ENCODE peak calls at places on chromosomes 1 and 21, in four cellular contexts. O is PC-3, E is GM23338, Z is OCI-LY7. I is an unnamed sample. For H3K4me1, the result is how much of the 10 kb centered on the place peaks cover.

GRCh38 chr1:85568660-85569059 is 11.9 kb upstream of the CCN1 start:
- DNase-seq in O (no peak), E (no peak), Z (no peak), I (peak)

GRCh38 chr1:185670187-185670627 is 64.0 kb upstream of the HMCN1 start:
- DNase-seq in O (peak), E (peak), Z (no peak), I (peak)

GRCh38 chr1:63886348-63886747 is 112.5 kb downstream of the ROR1 start:
- DNase-seq in O (no peak), E (no peak), Z (no peak), I (peak)

GRCh38 chr1:88979054-88979748 is 13.2 kb downstream of the KYAT3 start:
- DNase-seq in O (peak), E (no peak), Z (no peak), I (peak)

GRCh38 chr21:46667735-46668380 is 32.4 kb downstream of the PRMT2 start:
- DNase-seq in O (peak), E (peak), Z (no peak), I (peak)

GRCh38 chr1:109787211-109787844 is 23.6 kb upstream of the EPS8L3 start:
- DNase-seq in O (peak), E (no peak), Z (no peak), I (peak)

GRCh38 chr1:16420719-16421118 is 16.5 kb downstream of the SPATA21 start:
- DNase-seq in O (no peak), E (no peak), Z (peak), I (no peak)

GRCh38 chr1:184914149-184914548 is 60.2 kb downstream of the NIBAN1 start:
- DNase-seq in O (no peak), E (no peak), Z (no peak), I (no peak)

GRCh38 chr1:185157599-185158469 is 867 bp downstream of the SWT1 start:
- DNase-seq in O (peak), E (peak), Z (no peak), I (peak)

GRCh38 chr1:206059354-206059915 is 6.5 kb downstream of the RHEX start:
- DNase-seq in O (no peak), E (no peak), Z (no peak), I (no peak)

GRCh38 chr1:36603461-36603860 is 120.7 kb upstream of the CSF3R start:
- DNase-seq in O (peak), E (no peak), Z (no peak), I (no peak)

GRCh38 chr1:54277451-54278355 is 77.7 kb downstream of the MRPL37 start:
- DNase-seq in O (no peak), E (no peak), Z (no peak), I (no peak)

GRCh38 chr1:229383961-229384360 is 41.1 kb upstream of the CCSAP start:
- DNase-seq in O (peak), E (no peak), Z (no peak), I (no peak)

GRCh38 chr1:25654109-25654660 is 37.6 kb downstream of the MAN1C1 start:
- DNase-seq in O (no peak), E (no peak), Z (no peak), I (no peak)

GRCh38 chr1:181141431-181141910 is 53.0 kb downstream of the IER5 start:
- DNase-seq in O (peak), E (no peak), Z (peak), I (peak)

GRCh38 chr1:205318231-205318991 is 3.1 kb downstream of the NUAK2 start:
- DNase-seq in O (peak), E (peak), Z (no peak), I (no peak)

GRCh38 chr1:60073605-60074278 is at the start of gene C1orf87:
- DNase-seq in O (no peak), E (peak), Z (no peak), I (no peak)

GRCh38 chr1:220370041-220370700 is 97.9 kb upstream of the RAB3GAP2 start:
- DNase-seq in O (peak), E (no peak), Z (no peak), I (peak)

GRCh38 chr1:17369466-17369865 is 2.5 kb upstream of the PADI6 start:
- DNase-seq in O (peak), E (no peak), Z (no peak), I (peak)

GRCh38 chr1:118008011-118008410 is 78.5 kb downstream of the WDR3 start:
- DNase-seq in O (no peak), E (no peak), Z (no peak), I (no peak)

GRCh38 chr1:65389296-65389695 is 31.2 kb upstream of the LEPR start:
- DNase-seq in O (peak), E (no peak), Z (no peak), I (no peak)

DNA sequence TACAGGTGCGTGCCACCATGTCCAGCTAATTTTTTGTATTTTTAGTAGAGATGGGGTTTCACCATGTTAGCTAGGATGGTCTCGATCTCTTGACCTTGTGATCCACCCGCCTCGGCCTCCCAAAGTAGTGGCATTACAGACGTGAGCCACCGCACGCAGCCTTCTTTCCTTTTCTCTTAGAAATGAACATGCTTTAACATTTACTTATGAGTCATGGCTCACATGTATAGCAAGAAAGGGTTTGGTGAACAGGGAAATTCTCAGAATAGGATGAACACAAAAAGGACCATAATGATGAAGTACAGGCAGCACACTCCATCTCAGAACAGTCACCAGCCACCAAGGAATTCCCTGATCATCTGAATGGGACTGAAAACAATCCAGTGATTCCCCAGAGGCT is 9.3 kb upstream of the VAMP4 start:
- DNase-seq in O (no peak), E (no peak), Z (no peak), I (no peak)
- TF ChIP-seq EZH2phosphoT487 in O (no peak), E (no peak), Z (no peak), I (no peak)

DNA sequence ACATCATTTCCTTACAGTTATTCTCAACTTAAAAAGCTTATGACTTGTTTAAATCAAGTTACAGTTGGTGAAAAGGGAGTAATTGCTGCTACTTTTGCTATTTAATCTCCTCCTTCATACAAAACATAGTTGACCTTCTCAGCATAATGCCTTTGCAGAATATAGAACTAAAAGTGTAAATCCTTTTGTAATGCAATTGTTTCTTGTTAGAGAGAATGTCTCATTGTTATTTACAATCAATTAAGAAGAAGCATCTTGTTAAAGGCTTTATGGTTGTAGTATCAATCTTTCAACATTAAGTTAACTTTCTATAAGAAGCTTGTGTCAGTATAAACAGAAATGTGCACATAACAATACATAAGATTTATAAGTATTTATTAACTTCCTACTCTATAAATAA is 360.7 kb downstream of the BRINP3 start:
- DNase-seq in O (no peak), E (no peak), Z (no peak), I (no peak)
- H3K4me1 ChIP-seq in O (under half), E (under half), Z (under half), I (under half)

GRCh38 chr1:48704736-48705135 is 72.0 kb downstream of the BEND5 start:
- DNase-seq in O (no peak), E (no peak), Z (no peak), I (no peak)

GRCh38 chr1:48697066-48697707 is 79.5 kb downstream of the BEND5 start:
- DNase-seq in O (peak), E (peak), Z (peak), I (peak)

DNA sequence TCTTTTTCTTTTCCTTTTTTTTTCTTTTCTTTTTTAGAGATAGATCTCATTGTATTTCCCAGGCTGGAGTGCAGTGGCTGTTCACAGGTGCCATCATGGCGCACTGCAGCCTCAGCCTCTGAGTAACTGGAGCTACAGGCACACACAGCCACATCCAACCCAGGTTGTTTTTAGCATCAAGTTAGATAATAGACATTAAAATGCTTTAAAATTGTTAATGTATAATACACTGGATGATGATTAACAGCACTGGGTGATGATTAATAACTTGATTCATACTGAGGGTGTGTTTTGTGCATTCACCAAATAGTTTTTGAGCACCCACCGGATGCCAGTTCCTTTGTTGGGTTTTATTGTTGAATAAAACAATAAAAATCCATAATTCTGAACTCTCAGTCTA is 75.2 kb downstream of the BEND5 start:
- DNase-seq in O (no peak), E (no peak), Z (no peak), I (no peak)
- TF ChIP-seq EZH2phosphoT487 in O (no peak), E (no peak), Z (no peak), I (no peak)

GRCh38 chr1:204081156-204081790 is 8.4 kb downstream of the SOX13 start:
- DNase-seq in O (no peak), E (no peak), Z (no peak), I (no peak)
- H3K4me1 ChIP-seq in O (half or more), E (half or more), Z (under half), I (under half)

DNA sequence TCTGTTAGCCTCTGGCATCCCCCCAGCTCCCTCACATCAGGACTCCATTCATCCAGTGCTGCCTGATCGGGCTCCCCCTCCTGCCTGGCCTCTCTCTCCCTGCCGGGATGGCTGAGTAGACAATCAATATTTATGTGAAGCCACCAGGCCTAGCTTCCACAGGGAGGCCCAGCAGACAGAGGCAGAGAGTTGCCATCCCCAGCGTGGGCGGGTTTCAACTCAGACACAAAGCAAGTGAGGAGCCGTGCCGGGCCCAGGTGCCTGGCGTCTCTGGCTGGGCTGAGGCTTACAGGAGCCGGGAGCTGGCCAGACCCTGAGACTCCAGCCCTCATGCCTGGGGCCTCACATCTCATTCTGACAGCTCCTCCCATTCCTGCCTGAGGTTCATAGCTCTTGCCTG is 34.5 kb upstream of the ATP2B4 start:
- DNase-seq in O (no peak), E (peak), Z (no peak), I (no peak)
- TF ChIP-seq EZH2phosphoT487 in O (no peak), E (no peak), Z (no peak), I (no peak)

DNA sequence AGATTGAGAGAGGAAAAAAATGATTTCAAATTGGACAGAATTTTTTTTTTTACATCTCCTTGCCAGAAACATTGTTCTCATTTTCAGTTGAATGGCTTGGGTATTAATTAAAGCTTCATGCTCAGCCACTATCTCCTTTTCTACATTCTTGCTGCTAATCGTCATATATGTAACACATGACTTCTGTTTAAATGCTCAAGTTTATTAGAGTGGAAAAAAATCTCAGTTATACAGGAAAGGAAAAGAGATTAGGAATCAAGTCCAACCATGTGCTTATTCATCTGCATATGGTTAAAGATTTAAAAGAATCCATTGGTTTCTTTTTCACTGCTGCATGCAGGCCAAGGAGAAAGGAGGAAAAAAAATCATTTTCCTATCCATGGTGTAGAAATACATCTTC is 47.3 kb upstream of the CNN3 start:
- DNase-seq in O (no peak), E (no peak), Z (no peak), I (peak)
- H3K4me1 ChIP-seq in O (under half), E (under half), Z (under half), I (under half)

GRCh38 chr1:20194770-20195463 is 8.6 kb upstream of the PLA2G2C start:
- DNase-seq in O (peak), E (peak), Z (peak), I (peak)
- TF ChIP-seq EZH2phosphoT487 in O (no peak), E (no peak), Z (no peak), I (no peak)

DNA sequence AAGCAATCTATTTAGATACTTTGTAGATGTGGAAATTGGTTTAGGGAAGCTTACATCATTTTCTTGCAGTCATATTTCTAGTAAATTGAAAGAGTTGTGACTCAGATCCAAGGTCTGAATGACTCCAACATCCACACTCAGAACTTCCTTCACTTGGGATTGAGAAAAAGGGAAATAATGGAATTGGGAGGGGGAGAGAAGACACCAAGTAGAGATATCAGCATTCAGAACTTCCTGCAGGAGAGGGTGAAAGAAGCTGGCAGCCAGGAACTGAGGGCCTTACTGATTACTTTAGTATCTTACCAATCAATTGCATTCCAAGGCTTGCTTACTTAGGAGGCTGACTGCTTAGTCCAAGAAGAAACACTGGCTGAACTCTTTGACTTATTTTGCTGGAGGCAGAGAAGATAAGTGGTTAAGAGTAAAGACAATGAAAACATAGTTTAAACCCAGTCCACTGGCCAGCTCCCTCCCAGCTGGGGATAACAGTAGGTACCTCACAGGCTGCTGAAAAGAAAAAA is 21.7 kb downstream of the APP start:
- DNase-seq in O (peak), E (peak), Z (no peak), I (peak)
- H3K4me1 ChIP-seq in O (under half), E (under half), Z (under half), I (under half)

GRCh38 chr1:227032396-227032795 is 92.3 kb downstream of the COQ8A start:
- DNase-seq in O (no peak), E (peak), Z (no peak), I (no peak)

GRCh38 chr1:227035316-227035715 is 95.2 kb downstream of the COQ8A start:
- DNase-seq in O (no peak), E (no peak), Z (no peak), I (no peak)

GRCh38 chr1:227038401-227038800 is 98.3 kb downstream of the COQ8A start:
- DNase-seq in O (peak), E (no peak), Z (no peak), I (peak)

GRCh38 chr1:227033880-227034279 is 93.8 kb downstream of the COQ8A start:
- DNase-seq in O (peak), E (no peak), Z (no peak), I (no peak)

DNA sequence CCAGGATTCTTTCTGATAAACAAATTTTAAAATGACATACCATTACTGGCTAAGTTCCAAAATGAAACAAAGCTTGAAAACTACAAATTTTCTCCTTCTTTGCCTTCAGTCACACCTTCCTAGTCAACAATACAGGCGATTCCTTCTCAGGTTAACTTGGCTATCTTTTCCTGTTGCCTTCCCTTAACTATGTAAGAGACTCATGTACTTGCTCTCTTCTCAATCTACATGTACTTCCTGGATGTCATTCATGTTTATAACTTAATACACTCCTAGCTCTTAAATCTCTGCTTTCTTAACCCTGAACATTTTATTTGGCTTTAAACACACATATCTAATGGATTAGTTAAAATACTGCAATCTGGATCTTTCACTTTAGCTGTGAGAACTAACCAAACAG is 97.0 kb downstream of the COQ8A start:
- DNase-seq in O (no peak), E (no peak), Z (no peak), I (no peak)
- TF ChIP-seq EZH2phosphoT487 in O (no peak), E (no peak), Z (no peak), I (no peak)